ENCODE peak calls at places on chromosome 13, in nine cellular contexts. G is uterus, F is fibroblast of lung, X is Panc1, B is IMR-90, J is stomach, V is brain microvascular endothelial cell, D is spleen, C is transverse colon. W is an unnamed sample.

GRCh38 chr13:107239213-107239612 is 671.3 kb upstream of the ARGLU1 start:
- DNase-seq in G (no peak), F (no peak), X (no peak), B (no peak), J (no peak), V (no peak), D (no peak), C (no peak), W (no peak)

GRCh38 chr13:113897161-113897560 is 33.3 kb upstream of the GAS6 start:
- DNase-seq in G (peak), F (peak), X (no peak), B (peak), J (no peak), V (peak), D (no peak), C (no peak), W (peak)

GRCh38 chr13:111525320-111526118 is 205.1 kb downstream of the TEX29 start:
- DNase-seq in G (no peak), F (no peak), X (no peak), B (no peak), J (no peak), V (no peak), D (no peak), C (no peak), W (no peak)

GRCh38 chr13:69474286-69474685 is 633.3 kb upstream of the ATXN8OS start:
- DNase-seq in G (no peak), F (peak), X (no peak), B (no peak), J (no peak), V (no peak), D (no peak), C (no peak), W (no peak)

GRCh38 chr13:87235621-87236020 is 435.6 kb upstream of the SLITRK5 start:
- DNase-seq in G (no peak), F (peak), X (no peak), B (peak), J (no peak), V (no peak), D (no peak), C (no peak), W (no peak)

GRCh38 chr13:113561417-113562084 is 23.0 kb upstream of the TFDP1 start:
- DNase-seq in G (no peak), F (no peak), X (no peak), B (no peak), J (peak), V (no peak), D (peak), C (no peak), W (no peak)

GRCh38 chr13:50631041-50631440 is 212.5 kb downstream of the DLEU7 start:
- DNase-seq in G (no peak), F (no peak), X (no peak), B (no peak), J (no peak), V (no peak), D (no peak), C (no peak), W (no peak)

GRCh38 chr13:37835392-37835791 is 34.2 kb downstream of the TRPC4 start:
- DNase-seq in G (no peak), F (no peak), X (no peak), B (no peak), J (no peak), V (no peak), D (no peak), C (no peak), W (no peak)

GRCh38 chr13:40549500-40550094 is 116.8 kb downstream of the FOXO1 start:
- DNase-seq in G (no peak), F (peak), X (no peak), B (no peak), J (no peak), V (no peak), D (no peak), C (no peak), W (no peak)

GRCh38 chr13:79079351-79079839 is 326.7 kb downstream of the RBM26 start:
- DNase-seq in G (no peak), F (no peak), X (no peak), B (no peak), J (no peak), V (no peak), D (no peak), C (no peak), W (no peak)
- TF ChIP-seq CTCF in G (no peak), F (no peak), X (no peak), B (no peak), J (no peak), V (no peak), D (no peak), C (no peak), W (no peak)

DNA sequence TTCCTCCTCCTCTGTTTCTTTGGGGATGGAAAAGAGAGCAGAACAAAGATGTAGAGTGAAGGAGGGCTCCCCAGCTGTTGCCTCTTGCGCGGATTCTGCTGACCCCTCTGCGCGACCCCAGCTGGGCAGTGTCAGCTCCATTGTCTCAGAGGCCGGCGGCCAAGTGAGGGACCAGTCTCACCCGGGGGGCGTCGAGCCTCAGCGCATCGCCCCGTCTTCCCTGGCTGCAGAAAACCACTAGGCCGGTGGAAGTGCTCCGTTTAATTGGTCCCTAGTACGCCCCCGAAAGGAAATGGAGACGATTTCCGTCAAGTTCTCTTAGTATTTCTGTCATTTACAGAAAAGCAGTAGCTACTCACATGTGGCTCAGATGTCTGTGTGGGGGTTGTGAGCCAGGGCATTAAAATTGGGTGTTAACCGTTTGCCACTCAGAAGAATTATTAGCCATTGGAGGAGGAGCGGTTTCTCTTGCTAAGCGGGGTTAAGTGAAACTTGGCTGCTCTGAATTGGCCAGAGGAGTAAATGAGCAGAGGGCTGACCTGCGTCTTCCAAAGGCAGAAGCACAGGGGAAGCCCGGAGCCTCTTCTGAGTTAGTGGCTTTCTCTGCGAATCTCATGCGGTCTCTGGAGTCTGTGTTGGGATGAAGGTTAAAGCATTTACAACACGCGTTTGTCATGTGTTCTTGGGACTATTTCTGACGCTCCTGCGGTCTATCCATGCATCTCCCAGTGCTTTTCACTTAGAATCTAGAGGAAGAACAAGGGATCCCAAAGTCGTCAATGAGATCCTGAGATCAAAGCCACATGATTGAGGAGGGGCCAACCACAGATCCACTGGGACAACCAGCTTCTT is 132.8 kb upstream of the MYO16 start:
- DNase-seq in G (no peak), F (peak), X (no peak), B (no peak), J (no peak), V (no peak), D (no peak), C (no peak), W (no peak)
- H3K4me3 ChIP-seq in G (no peak), F (peak), X (no peak), B (no peak), J (peak), V (peak), D (peak), C (no peak), W (no peak)

DNA sequence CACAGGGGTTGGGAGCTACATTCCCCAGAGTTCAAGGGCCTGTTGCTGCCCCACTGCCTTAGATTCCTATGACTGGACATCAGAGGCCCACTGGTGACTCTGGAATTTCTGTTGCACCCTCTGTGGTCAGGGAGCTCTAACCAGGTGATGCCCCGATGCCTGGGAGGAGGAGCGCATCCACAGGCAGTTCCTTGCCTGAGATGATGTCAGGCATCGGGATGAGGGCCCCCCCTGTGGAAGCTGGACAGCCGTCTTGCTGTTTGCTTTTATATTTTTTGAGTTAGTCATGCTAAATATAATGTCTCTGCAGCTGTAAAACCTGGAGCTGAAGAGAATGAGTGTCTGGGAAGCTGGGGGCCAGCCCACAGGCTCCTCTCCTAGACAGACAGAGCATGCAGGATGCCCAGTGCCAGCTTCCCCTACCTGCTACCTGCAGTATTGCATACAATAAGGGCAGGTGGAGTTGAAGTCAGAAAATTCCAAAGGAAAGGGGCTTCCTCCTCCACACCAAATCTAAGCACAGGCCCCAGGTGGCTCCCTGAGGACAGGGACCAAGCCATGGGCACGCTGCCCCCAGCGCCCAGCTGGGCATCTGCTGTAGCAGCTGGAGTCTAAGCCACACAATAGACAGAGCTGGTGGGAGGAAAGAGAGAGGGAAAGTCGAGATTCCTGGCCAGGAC is 16.2 kb downstream of the COL4A2 start:
- DNase-seq in G (no peak), F (peak), X (no peak), B (peak), J (no peak), V (peak), D (no peak), C (no peak), W (peak)
- TF ChIP-seq CTCF in G (no peak), F (peak), X (no peak), B (peak), J (no peak), V (peak), D (no peak), C (no peak), W (peak)

GRCh38 chr13:23161176-23161825 is 19.5 kb upstream of the SGCG start:
- DNase-seq in G (no peak), F (no peak), X (no peak), B (no peak), J (no peak), V (no peak), D (no peak), C (no peak), W (no peak)
- H3K4me3 ChIP-seq in G (no peak), F (peak), X (no peak), B (no peak), J (no peak), V (no peak), D (no peak), C (no peak), W (no peak)

DNA sequence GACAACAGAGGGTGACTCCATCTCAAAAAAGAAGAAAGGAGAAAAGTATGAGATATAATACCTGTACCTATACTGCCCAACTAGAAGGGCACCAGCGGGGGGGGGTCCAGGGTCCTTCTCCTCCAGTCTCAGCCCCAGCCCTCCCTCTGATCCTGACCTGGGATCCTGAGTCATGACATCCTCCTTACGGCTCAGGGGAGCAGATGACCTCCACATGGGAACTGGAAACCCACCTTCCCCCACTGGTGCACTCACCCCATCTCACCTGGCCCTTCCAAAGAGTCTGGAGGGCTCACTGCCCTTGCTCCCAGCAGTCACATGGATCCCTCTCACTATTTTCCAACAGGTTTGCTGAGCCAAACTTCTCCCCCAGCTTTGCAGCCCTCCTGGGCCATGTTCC is 24.2 kb downstream of the TUBA3C start:
- DNase-seq in G (no peak), F (no peak), X (no peak), B (no peak), J (no peak), V (no peak), D (no peak), C (no peak), W (no peak)
- TF ChIP-seq CTCF in G (no peak), F (no peak), X (no peak), B (no peak), J (no peak), V (no peak), D (no peak), C (no peak), W (no peak)

W was measured in fibroblast of villous mesenchyme.